ENCODE peak calls at places on chromosomes 16 and 17, in six cellular contexts. B is AG04450, U is mammary epithelial cell, M is HFF-Myc, D is IMR-90, C is neural progenitor cell. E is an unnamed sample.

GRCh38 chr16:50198802-50199410 is 45.8 kb downstream of the TENT4B start:
- DNase-seq in B (no peak), D (no peak), C (no peak), U (no peak), M (no peak), E (no peak)

GRCh38 chr17:61503961-61504360 is 51.7 kb downstream of the TBX4 start:
- DNase-seq in M (no peak), D (no peak), U (no peak), C (no peak), B (no peak), E (no peak)

GRCh38 chr16:83911290-83911689 is 12.4 kb downstream of the MLYCD start:
- DNase-seq in C (peak), B (no peak), U (no peak), D (no peak), M (no peak), E (no peak)

GRCh38 chr16:83160609-83161008 is 533.8 kb downstream of the CDH13 start:
- DNase-seq in U (no peak), C (no peak), B (no peak), D (no peak), M (no peak), E (no peak)

GRCh38 chr17:68057531-68057952 is 22.0 kb downstream of the KPNA2 start:
- DNase-seq in M (no peak), D (peak), C (no peak), U (no peak), B (no peak), E (peak)

GRCh38 chr17:2251098-2251497 is 52.5 kb downstream of the SMG6 start:
- DNase-seq in M (no peak), D (no peak), C (no peak), U (no peak), B (no peak), E (no peak)

GRCh38 chr16:10965440-10966039 is 21.2 kb downstream of the CLEC16A start:
- DNase-seq in D (no peak), M (no peak), C (no peak), B (no peak), U (no peak), E (no peak)

GRCh38 chr16:68719993-68720489 is 17.1 kb upstream of the CDH1 start:
- DNase-seq in C (no peak), D (no peak), U (no peak), B (no peak), M (no peak), E (no peak)

GRCh38 chr17:41970901-41971331 is 4.3 kb downstream of the CNP start:
- DNase-seq in B (no peak), D (no peak), C (no peak), M (no peak), U (no peak), E (no peak)

GRCh38 chr16:3654249-3654991 is at the start of gene DNASE1:
- DNase-seq in D (peak), U (peak), M (no peak), C (peak), B (no peak), E (peak)

GRCh38 chr16:87854053-87854906 is 15.0 kb downstream of the SLC7A5 start:
- DNase-seq in C (no peak), B (no peak), M (no peak), D (no peak), U (peak), E (no peak)

GRCh38 chr16:85418978-85419491 is 194.1 kb upstream of the GSE1 start:
- DNase-seq in U (no peak), M (no peak), B (no peak), C (peak), D (no peak), E (no peak)

GRCh38 chr17:36675250-36675649 is 73.9 kb downstream of the MRM1 start:
- DNase-seq in C (no peak), U (no peak), M (no peak), B (no peak), D (no peak), E (no peak)

GRCh38 chr16:49700222-49700927 is 155.5 kb downstream of the ZNF423 start:
- DNase-seq in D (no peak), B (no peak), U (no peak), M (no peak), C (peak), E (peak)

GRCh38 chr17:45341389-45342158 is 24.8 kb upstream of the MAP3K14 start:
- DNase-seq in C (peak), M (peak), U (peak), D (peak), B (peak), E (peak)

GRCh38 chr17:49548051-49548505 is 27.6 kb upstream of the NXPH3 start:
- DNase-seq in U (no peak), B (no peak), C (no peak), M (no peak), D (no peak), E (no peak)

GRCh38 chr17:56785396-56785795 is 48.3 kb downstream of the C17orf67 start:
- DNase-seq in B (no peak), M (no peak), U (peak), D (peak), C (no peak), E (peak)

GRCh38 chr16:3716831-3717234 is 491 bp downstream of the TRAP1 start:
- DNase-seq in B (no peak), U (peak), D (no peak), C (peak), M (no peak), E (no peak)

GRCh38 chr17:27540300-27541105 is 84.3 kb downstream of the KSR1 start:
- DNase-seq in B (peak), M (peak), D (peak), U (peak), C (no peak), E (peak)

GRCh38 chr16:16025214-16025968 is 76.0 kb downstream of the ABCC1 start:
- DNase-seq in U (peak), M (no peak), C (peak), B (peak), D (peak), E (peak)

GRCh38 chr17:81053043-81053970 is 18.4 kb downstream of the BAIAP2 start:
- DNase-seq in M (no peak), D (no peak), C (no peak), U (no peak), B (no peak), E (no peak)

GRCh38 chr17:8022358-8023038 is 16.4 kb upstream of the ALOX15B start:
- DNase-seq in M (no peak), B (no peak), U (peak), D (peak), C (no peak), E (no peak)

GRCh38 chr17:58302171-58302918 is 21.6 kb upstream of the MPO start:
- DNase-seq in U (no peak), B (no peak), D (no peak), C (no peak), M (no peak), E (no peak)

GRCh38 chr16:50522324-50522723 is 25.9 kb upstream of the NKD1 start:
- DNase-seq in U (no peak), B (no peak), C (no peak), M (no peak), D (no peak), E (no peak)

GRCh38 chr16:12062343-12063003 is 85.9 kb downstream of the SNX29 start:
- DNase-seq in C (no peak), B (peak), M (peak), U (peak), D (peak), E (peak)

GRCh38 chr17:2151634-2152033 is 96.7 kb downstream of the HIC1 start:
- DNase-seq in M (no peak), B (no peak), D (peak), U (no peak), C (no peak), E (no peak)

GRCh38 chr17:82876149-82876548 is 36.3 kb upstream of the ZNF750 start:
- DNase-seq in D (peak), B (no peak), U (peak), M (no peak), C (no peak), E (no peak)

DNA sequence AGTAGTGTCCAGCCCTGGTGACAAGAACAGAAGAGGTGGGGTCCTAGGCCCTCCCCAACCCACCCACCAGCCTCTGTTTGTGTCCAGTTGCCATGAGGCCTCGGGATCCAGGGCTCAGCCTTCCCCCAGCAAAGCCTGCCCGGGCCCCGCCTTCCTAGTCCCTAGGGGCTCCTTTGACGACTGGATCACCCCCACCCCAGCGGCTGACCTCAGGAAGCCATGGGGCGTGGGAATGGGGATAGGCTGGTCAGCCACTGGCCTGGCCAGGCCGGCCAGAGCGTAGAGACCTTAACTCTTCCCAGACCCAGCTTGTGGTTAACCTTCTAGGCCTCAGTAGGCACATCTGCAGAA is 4.1 kb upstream of the TPPP3 start:
- DNase-seq in B (no peak), C (no peak), D (no peak), M (no peak), U (no peak), E (no peak)
- H3K4me3 ChIP-seq in B (no peak), C (no peak), D (no peak), M (no peak), U (no peak), E (no peak)

GRCh38 chr17:76940738-76941350 is 72.6 kb downstream of the MGAT5B start:
- DNase-seq in U (no peak), M (no peak), C (peak), B (no peak), D (no peak), E (no peak)
- TF ChIP-seq CTCF in U (no peak), M (peak), C (peak), B (peak), D (peak), E (peak)

GRCh38 chr16:89062389-89063345 is 31.0 kb upstream of the ACSF3 start:
- DNase-seq in U (no peak), M (no peak), C (no peak), B (no peak), D (no peak), E (no peak)
- H3K4me3 ChIP-seq in U (no peak), M (no peak), C (no peak), B (no peak), D (no peak), E (no peak)

GRCh38 chr17:79926002-79926307 is 86.7 kb upstream of the CBX4 start:
- DNase-seq in M (no peak), U (no peak), C (no peak), B (no peak), D (no peak), E (no peak)

GRCh38 chr17:79924639-79924976 is 85.4 kb upstream of the CBX4 start:
- DNase-seq in U (no peak), M (no peak), C (no peak), D (no peak), B (no peak), E (no peak)

GRCh38 chr17:79925242-79925957 is 86.2 kb upstream of the CBX4 start:
- DNase-seq in B (no peak), U (no peak), M (no peak), D (peak), C (peak), E (no peak)

GRCh38 chr17:79922798-79923197 is 83.6 kb upstream of the CBX4 start:
- DNase-seq in C (no peak), M (no peak), D (no peak), U (no peak), B (no peak), E (no peak)

DNA sequence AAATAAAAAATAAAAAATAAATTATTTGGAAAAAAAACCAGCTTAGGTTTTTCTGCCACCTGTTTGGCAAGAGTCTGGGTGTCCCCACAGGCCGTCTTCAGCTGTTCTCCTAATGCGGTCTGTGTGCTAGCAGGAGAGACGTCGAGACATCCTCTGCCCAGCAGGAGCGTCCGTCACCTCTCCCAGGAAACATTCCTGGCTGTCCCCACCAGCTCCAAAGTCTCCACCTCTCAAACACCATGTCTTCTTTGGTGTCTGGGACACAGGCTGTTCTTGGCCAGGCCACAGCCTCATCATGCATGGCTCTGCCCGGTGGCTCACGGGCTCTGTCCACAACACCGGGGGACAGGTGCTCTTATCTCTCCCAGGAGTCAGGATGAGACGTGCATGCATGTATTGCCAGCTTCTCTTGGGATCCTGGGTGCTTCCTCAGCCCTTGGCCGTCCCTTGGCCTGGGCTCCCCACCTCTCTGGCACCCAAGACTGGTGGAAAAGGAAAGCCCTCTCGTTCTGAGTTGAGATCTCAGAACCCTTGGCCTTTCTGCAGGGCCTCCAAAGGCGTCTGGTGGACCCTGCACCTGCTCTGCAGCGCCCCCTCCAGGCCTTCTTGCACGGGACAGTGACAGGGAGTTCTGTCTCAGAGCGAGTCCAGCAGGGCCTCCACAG is 84.9 kb upstream of the CBX4 start:
- DNase-seq in D (peak), C (peak), B (no peak), U (no peak), M (no peak), E (peak)
- TF ChIP-seq CTCF in D (peak), C (peak), B (peak), U (peak), M (peak), E (peak)

GRCh38 chr17:55265434-55266021 is 768 bp downstream of the HLF start:
- DNase-seq in D (no peak), U (no peak), B (no peak), C (peak), M (no peak), E (no peak)
- H3K4me3 ChIP-seq in D (no peak), U (no peak), B (no peak), C (peak), M (peak), E (no peak)

DNA sequence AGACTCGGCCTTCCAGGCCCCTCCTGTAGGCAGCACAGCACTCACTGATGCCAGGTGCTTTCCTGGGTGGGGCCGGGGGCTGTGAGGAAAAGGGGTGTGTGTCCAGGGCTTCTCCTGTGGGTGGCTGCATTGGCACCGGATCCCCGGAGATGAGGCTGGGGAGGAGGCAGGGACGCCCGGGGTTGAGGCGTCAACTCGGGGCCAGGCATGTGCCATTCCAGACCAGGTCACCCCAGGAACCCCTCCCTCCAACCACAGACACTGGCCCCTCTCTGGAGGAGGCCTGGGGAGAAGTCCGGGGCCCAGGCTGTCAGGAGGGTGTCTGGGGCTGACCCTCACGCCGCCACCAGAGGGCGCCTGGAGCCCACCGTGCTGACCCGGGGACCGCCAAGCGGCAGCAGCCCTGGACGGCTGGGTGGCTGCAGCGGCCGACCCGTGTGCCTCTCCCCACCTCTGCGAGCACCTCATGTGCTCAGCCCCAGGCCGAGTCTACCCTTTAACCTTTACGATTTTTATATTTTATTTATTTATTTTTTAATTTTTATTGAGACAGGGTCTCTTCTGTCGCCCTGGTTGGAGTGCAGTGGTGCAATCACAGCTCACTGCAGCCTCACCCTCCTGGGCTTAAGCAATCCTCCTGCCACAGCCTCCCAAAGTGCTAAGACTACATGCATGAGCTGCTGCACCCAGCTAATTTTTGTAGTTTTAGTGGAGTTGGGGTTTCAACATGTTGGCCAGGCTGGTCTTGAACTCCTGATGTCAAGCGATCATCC is 3.2 kb upstream of the METRN start:
- DNase-seq in U (no peak), D (peak), B (no peak), C (peak), M (no peak), E (peak)
- TF ChIP-seq CTCF in U (peak), D (peak), B (peak), C (peak), M (peak), E (peak)

GRCh38 chr17:29618272-29619065 is 4.2 kb downstream of the CORO6 start:
- DNase-seq in C (no peak), D (no peak), B (no peak), U (no peak), M (no peak), E (no peak)

GRCh38 chr17:29616300-29617048 is 6.2 kb downstream of the CORO6 start:
- DNase-seq in M (no peak), D (no peak), B (no peak), C (no peak), U (no peak), E (no peak)

GRCh38 chr17:29615492-29616299 is 7.0 kb downstream of the CORO6 start:
- DNase-seq in D (peak), M (no peak), C (peak), B (no peak), U (peak), E (peak)

GRCh38 chr17:29617481-29618271 is 5.0 kb downstream of the CORO6 start:
- DNase-seq in M (no peak), C (peak), D (peak), B (no peak), U (peak), E (peak)

DNA sequence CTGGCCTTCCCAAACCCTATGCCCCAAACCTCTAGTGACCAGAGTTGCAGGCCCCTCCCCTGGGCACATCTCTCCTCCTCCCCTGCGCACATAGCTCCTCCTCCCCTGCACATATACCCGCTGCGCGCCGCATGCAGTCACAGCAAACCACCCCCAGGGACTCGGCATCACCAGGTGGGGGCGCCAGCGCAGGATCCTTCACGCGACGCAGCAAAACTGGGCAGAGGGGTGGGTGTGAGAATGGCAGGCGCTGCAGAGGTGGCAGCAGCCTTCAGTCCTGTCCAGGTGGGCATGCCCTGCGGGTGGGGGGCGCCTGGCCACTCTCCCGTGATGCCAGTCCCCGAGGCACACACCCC is 5.6 kb downstream of the CORO6 start:
- DNase-seq in M (no peak), D (peak), C (peak), B (no peak), U (no peak), E (peak)
- H3K4me3 ChIP-seq in M (no peak), D (no peak), C (peak), B (no peak), U (no peak), E (no peak)